ENCODE peak calls at places on chromosomes 13 and 19, in seven cellular contexts. M is BE2C; I is EL; L is ovary; K is activated naive CD4-positive, alpha-beta T cell; B is suprapubic skin; U is cardiac muscle cell. Q is an unnamed sample.

GRCh38 chr13:113774177-113775107 is 15.4 kb downstream of the TMEM255B start:
- DNase-seq in M (no peak), L (no peak), I (peak; percentile 32), B (no peak), K (no peak), U (no peak), Q (peak; percentile 78)

GRCh38 chr13:73715114-73715909 is 418.9 kb downstream of the KLF12 start:
- DNase-seq in M (no peak), I (no peak), U (no peak), K (no peak), L (no peak), B (no peak), Q (no peak)

GRCh38 chr13:106350208-106350607 is 185.3 kb downstream of the EFNB2 start:
- DNase-seq in I (no peak), M (no peak), K (no peak), B (no peak), L (no peak), U (no peak), Q (no peak)

GRCh38 chr13:104571161-104571889 is 1505.1 kb upstream of the SLC10A2 start:
- DNase-seq in L (peak; percentile 24), B (peak; percentile 80), I (peak; percentile 60), U (peak; percentile 81), K (no peak), M (peak; percentile 82), Q (peak; percentile 89)

GRCh38 chr13:44421853-44422525 is 48.4 kb downstream of the SERP2 start:
- DNase-seq in B (no peak), I (no peak), M (no peak), K (no peak), L (no peak), U (no peak), Q (no peak)

GRCh38 chr19:16850133-16850532 is 20.9 kb downstream of the SIN3B start:
- DNase-seq in M (no peak), B (no peak), K (no peak), L (no peak), U (no peak), I (peak; percentile 51), Q (no peak)

GRCh38 chr13:47216176-47216822 is 319.4 kb upstream of the HTR2A start:
- DNase-seq in K (no peak), L (no peak), I (peak; percentile 70), U (no peak), M (no peak), B (no peak), Q (peak; percentile 71)

GRCh38 chr13:110509971-110510786 is 51.3 kb downstream of the RAB20 start:
- DNase-seq in K (no peak), B (no peak), L (no peak), I (peak; percentile 40), U (peak; percentile 45), M (no peak), Q (no peak)

GRCh38 chr19:50147462-50148423 is 15.3 kb downstream of the IZUMO2 start:
- DNase-seq in L (peak; percentile 85), K (peak; percentile 72), M (peak; percentile 88), B (peak; percentile 89), U (peak; percentile 92), I (peak; percentile 85), Q (peak; percentile 97)

GRCh38 chr13:93778548-93778947 is 551.9 kb downstream of the GPC6 start:
- DNase-seq in M (no peak), B (no peak), L (no peak), K (no peak), U (no peak), I (no peak), Q (no peak)

GRCh38 chr13:30253830-30254229 is 53.5 kb downstream of the KATNAL1 start:
- DNase-seq in K (no peak), U (no peak), B (no peak), I (no peak), M (no peak), L (no peak), Q (no peak)

GRCh38 chr19:277581-278165 is 13.5 kb downstream of the PLPP2 start:
- DNase-seq in L (no peak), M (no peak), K (no peak), U (peak; percentile 77), B (no peak), I (no peak), Q (no peak)

GRCh38 chr13:51849145-51850101 is 4.4 kb upstream of the TMEM272 start:
- DNase-seq in K (peak; percentile 18), I (peak; percentile 31), L (no peak), B (no peak), U (peak; percentile 58), M (peak; percentile 65), Q (peak; percentile 17)

GRCh38 chr13:100946588-100946987 is 272.0 kb upstream of the TMTC4 start:
- DNase-seq in M (no peak), I (no peak), U (no peak), B (no peak), K (no peak), L (no peak), Q (no peak)

GRCh38 chr19:14758816-14759215 is 19.5 kb downstream of the ADGRE2 start:
- DNase-seq in K (no peak), U (no peak), M (no peak), B (peak; percentile 19), L (no peak), I (no peak), Q (no peak)

GRCh38 chr13:44148159-44148929 is 225.3 kb upstream of the SERP2 start:
- DNase-seq in L (no peak), K (no peak), I (peak; percentile 36), U (no peak), B (no peak), M (no peak), Q (no peak)

GRCh38 chr19:8307400-8307964 is 676 bp downstream of the CD320 start:
- DNase-seq in L (no peak), B (no peak), U (no peak), K (no peak), M (peak; percentile 33), I (no peak), Q (no peak)

GRCh38 chr13:30744686-30745085 is 9.3 kb downstream of the ALOX5AP start:
- DNase-seq in M (no peak), L (no peak), K (no peak), U (no peak), B (no peak), I (no peak), Q (no peak)

GRCh38 chr13:34020388-34020787 is 202.4 kb downstream of the RFC3 start:
- DNase-seq in L (no peak), M (no peak), B (no peak), U (no peak), I (no peak), K (no peak), Q (no peak)

GRCh38 chr19:11597202-11598102 is at the start of gene ZNF627:
- DNase-seq in L (peak; percentile 99), B (peak; percentile 99), K (peak; percentile 93), I (peak; percentile 99), U (peak; percentile 99), M (peak; percentile 99), Q (peak; percentile 99)

GRCh38 chr13:109610517-109610916 is 175.9 kb downstream of the IRS2 start:
- DNase-seq in I (peak; percentile 24), B (no peak), M (peak; percentile 61), L (peak; percentile 26), K (peak; percentile 16), U (peak; percentile 27), Q (peak; percentile 22)

GRCh38 chr19:56104423-56104822 is 16.7 kb downstream of the ZNF787 start:
- DNase-seq in B (no peak), I (no peak), M (no peak), U (no peak), K (no peak), L (no peak), Q (no peak)

GRCh38 chr19:4933528-4933927 is 24.2 kb downstream of the UHRF1 start:
- DNase-seq in I (no peak), K (no peak), L (no peak), M (no peak), B (no peak), U (no peak), Q (peak; percentile 25)

GRCh38 chr19:38255759-38256052 is 468 bp downstream of the PPP1R14A start:
- DNase-seq in L (no peak), M (no peak), B (no peak), I (no peak), K (no peak), U (peak; percentile 56), Q (no peak)

GRCh38 chr19:11649941-11650340 is 52.7 kb downstream of the ZNF627 start:
- DNase-seq in B (no peak), I (no peak), M (no peak), L (no peak), K (no peak), U (no peak), Q (no peak)

GRCh38 chr13:101520672-101521071 is 68.2 kb downstream of the ITGBL1 start:
- DNase-seq in M (no peak), B (no peak), K (no peak), L (no peak), U (no peak), I (peak; percentile 90), Q (peak; percentile 94)

GRCh38 chr13:52195052-52195837 is 35.8 kb upstream of the NEK3 start:
- DNase-seq in L (peak; percentile 75), M (no peak), B (peak; percentile 90), U (no peak), K (peak; percentile 51), I (peak; percentile 66), Q (no peak)

GRCh38 chr19:2602391-2603181 is 99.9 kb downstream of the GNG7 start:
- DNase-seq in U (peak; percentile 69), K (no peak), I (peak; percentile 90), B (peak; percentile 92), M (peak; percentile 77), L (peak; percentile 83), Q (peak; percentile 88)

GRCh38 chr13:98778749-98779148 is 26.3 kb upstream of the SLC15A1 start:
- DNase-seq in M (no peak), K (no peak), U (no peak), L (no peak), B (no peak), I (no peak), Q (peak; percentile 50)

GRCh38 chr13:112456138-112457056 is 80.2 kb downstream of the SPACA7 start:
- DNase-seq in L (no peak), I (no peak), K (no peak), M (no peak), U (no peak), B (no peak), Q (no peak)

GRCh38 chr19:35377656-35378055 is 6.8 kb downstream of the GPR42 start:
- DNase-seq in I (no peak), U (no peak), B (no peak), M (no peak), L (no peak), K (no peak), Q (no peak)

GRCh38 chr13:20170931-20171330 is 10.1 kb upstream of the GJA3 start:
- DNase-seq in M (no peak), K (no peak), U (no peak), L (no peak), B (no peak), I (no peak), Q (no peak)

GRCh38 chr19:1181606-1182005 is 7.5 kb upstream of the SBNO2 start:
- DNase-seq in I (no peak), K (no peak), L (peak; percentile 20), M (no peak), B (peak; percentile 68), U (no peak), Q (no peak)

GRCh38 chr19:2811221-2811722 is 8.4 kb upstream of the ZNF554 start:
- DNase-seq in M (no peak), U (no peak), L (no peak), I (no peak), K (no peak), B (no peak), Q (no peak)

GRCh38 chr19:53991224-53992113 is at the start of gene CACNG6:
- DNase-seq in K (no peak), B (no peak), L (no peak), U (peak; percentile 94), I (peak; percentile 31), M (no peak), Q (peak; percentile 61)

GRCh38 chr19:52716578-52716977 is 18.3 kb downstream of the ZNF611 start:
- DNase-seq in M (no peak), I (no peak), L (no peak), B (no peak), U (no peak), K (no peak), Q (no peak)

GRCh38 chr13:27569405-27569804 is 50.9 kb downstream of the LNX2 start:
- DNase-seq in U (no peak), B (no peak), I (no peak), M (no peak), L (no peak), K (no peak), Q (no peak)

Q was measured in A172.